ENCODE peak calls at places on chromosomes 16 and 17, in five cellular contexts. G, C, T, F and N are unnamed samples.

GRCh38 chr17:8556074-8556473 is 74.5 kb downstream of the MYH10 start:
- DNase-seq in G (no peak), C (no peak), T (no peak), F (no peak), N (no peak)

GRCh38 chr17:7383371-7383741 is 2.5 kb downstream of the TNK1 start:
- DNase-seq in G (no peak), C (no peak), T (no peak), F (no peak), N (no peak)

GRCh38 chr17:71486171-71486740 is 634.6 kb upstream of the SOX9 start:
- DNase-seq in G (no peak), C (no peak), T (no peak), F (peak), N (no peak)

GRCh38 chr16:85227924-85228462 is 115.7 kb upstream of the CIBAR2 start:
- DNase-seq in G (no peak), C (no peak), T (peak), F (peak), N (no peak)

GRCh38 chr17:61289408-61290385 is 109.9 kb upstream of the TBX2 start:
- DNase-seq in G (no peak), C (no peak), T (no peak), F (no peak), N (no peak)

GRCh38 chr17:48630009-48630924 is 4.1 kb upstream of the HOXB9 start:
- DNase-seq in G (no peak), C (no peak), T (no peak), F (no peak), N (no peak)

GRCh38 chr16:12206031-12206748 is 229.7 kb downstream of the SNX29 start:
- DNase-seq in G (no peak), C (no peak), T (no peak), F (no peak), N (no peak)

GRCh38 chr16:82867425-82867824 is 240.7 kb downstream of the CDH13 start:
- DNase-seq in G (no peak), C (no peak), T (no peak), F (peak), N (no peak)

GRCh38 chr16:1325673-1326371 is 7.6 kb upstream of the BAIAP3 start:
- DNase-seq in G (no peak), C (no peak), T (no peak), F (no peak), N (no peak)

GRCh38 chr17:57940217-57940616 is 15.0 kb downstream of the CUEDC1 start:
- DNase-seq in G (no peak), C (no peak), T (no peak), F (no peak), N (no peak)

GRCh38 chr17:52025231-52025630 is 133.3 kb downstream of the CA10 start:
- DNase-seq in G (no peak), C (no peak), T (no peak), F (no peak), N (peak)

GRCh38 chr17:64216385-64217248 is 46.4 kb downstream of the TEX2 start:
- DNase-seq in G (no peak), C (no peak), T (peak), F (peak), N (no peak)

GRCh38 chr17:8143581-8144400 is 8.4 kb downstream of the PER1 start:
- DNase-seq in G (peak), C (no peak), T (no peak), F (no peak), N (no peak)

GRCh38 chr17:69733171-69734014 is 318.9 kb downstream of the MAP2K6 start:
- DNase-seq in G (no peak), C (no peak), T (no peak), F (peak), N (no peak)

GRCh38 chr16:70156207-70156978 is 17.2 kb upstream of the CLEC18C start:
- DNase-seq in G (no peak), C (no peak), T (no peak), F (no peak), N (no peak)

GRCh38 chr17:73394523-73395450 is 83.0 kb upstream of the CDC42EP4 start:
- DNase-seq in G (no peak), C (no peak), T (no peak), F (no peak), N (no peak)

GRCh38 chr17:47316316-47316715 is 7.4 kb upstream of the EFCAB13 start:
- DNase-seq in G (no peak), C (no peak), T (no peak), F (peak), N (no peak)

GRCh38 chr16:86285938-86286921 is 224.1 kb upstream of the FOXF1 start:
- DNase-seq in G (no peak), C (no peak), T (peak), F (no peak), N (no peak)

GRCh38 chr16:67613808-67614207 is 31.1 kb upstream of the CARMIL2 start:
- DNase-seq in G (no peak), C (no peak), T (peak), F (no peak), N (no peak)

GRCh38 chr16:86930001-86930400 is 351.7 kb downstream of the FOXL1 start:
- DNase-seq in G (no peak), C (no peak), T (no peak), F (no peak), N (no peak)

GRCh38 chr17:43905985-43906852 is 1.1 kb downstream of the MPP2 start:
- DNase-seq in G (peak), C (no peak), T (peak), F (peak), N (no peak)

GRCh38 chr16:51951668-51952298 is 595.2 kb downstream of the TOX3 start:
- DNase-seq in G (no peak), C (no peak), T (peak), F (no peak), N (no peak)

GRCh38 chr17:32907583-32907982 is 20.4 kb upstream of the TMEM98 start:
- DNase-seq in G (no peak), C (no peak), T (no peak), F (no peak), N (no peak)